ENCODE peak calls at places on chromosomes 5 and 9, in six cellular contexts. One of them, this sample, is unnamed.

GRCh38 chr5:112551437-112552018 is 132.5 kb upstream of the EPB41L4A start:
- DNase-seq in T-cell: no peak
- DNase-seq in activated CD4-positive, alpha-beta T cell treated with anti-CD3 and anti-CD28 coated beads, Interleukin-2, amount 10 ng/mL, durations not matched to agents 7 days and 5 days: peak; percentile 60
- DNase-seq in NCI-H187 treated with DMSO at 0.1 percent for 48 hours: peak; percentile 13
- DNase-seq in Karpas-422: peak; percentile 92
- DNase-seq in neural progenitor cell: peak; percentile 77
- DNase-seq in this sample: no peak

GRCh38 chr5:180138976-180139730 is 67.6 kb upstream of the RNF130 start:
- DNase-seq in T-cell: no peak
- DNase-seq in activated CD4-positive, alpha-beta T cell treated with anti-CD3 and anti-CD28 coated beads, Interleukin-2, amount 10 ng/mL, durations not matched to agents 7 days and 5 days: peak; percentile 1
- DNase-seq in NCI-H187 treated with DMSO at 0.1 percent for 48 hours: no peak
- DNase-seq in Karpas-422: peak; percentile 25
- DNase-seq in neural progenitor cell: no peak
- DNase-seq in this sample: no peak

GRCh38 chr5:139886213-139886612 is 90.6 kb downstream of the PSD2 start:
- DNase-seq in T-cell: no peak
- DNase-seq in activated CD4-positive, alpha-beta T cell treated with anti-CD3 and anti-CD28 coated beads, Interleukin-2, amount 10 ng/mL, durations not matched to agents 7 days and 5 days: no peak
- DNase-seq in NCI-H187 treated with DMSO at 0.1 percent for 48 hours: no peak
- DNase-seq in Karpas-422: no peak
- DNase-seq in neural progenitor cell: no peak
- DNase-seq in this sample: no peak

GRCh38 chr5:35009059-35009458 is 38.7 kb downstream of the AGXT2 start:
- DNase-seq in T-cell: no peak
- DNase-seq in activated CD4-positive, alpha-beta T cell treated with anti-CD3 and anti-CD28 coated beads, Interleukin-2, amount 10 ng/mL, durations not matched to agents 7 days and 5 days: no peak
- DNase-seq in NCI-H187 treated with DMSO at 0.1 percent for 48 hours: no peak
- DNase-seq in Karpas-422: no peak
- DNase-seq in neural progenitor cell: no peak
- DNase-seq in this sample: no peak

GRCh38 chr9:31236344-31236743 is 1148.1 kb upstream of the ACO1 start:
- DNase-seq in T-cell: no peak
- DNase-seq in activated CD4-positive, alpha-beta T cell treated with anti-CD3 and anti-CD28 coated beads, Interleukin-2, amount 10 ng/mL, durations not matched to agents 7 days and 5 days: no peak
- DNase-seq in NCI-H187 treated with DMSO at 0.1 percent for 48 hours: no peak
- DNase-seq in Karpas-422: no peak
- DNase-seq in neural progenitor cell: no peak
- DNase-seq in this sample: no peak

GRCh38 chr5:128035689-128036088 is 47.9 kb upstream of the SLC12A2 start:
- DNase-seq in T-cell: no peak
- DNase-seq in activated CD4-positive, alpha-beta T cell treated with anti-CD3 and anti-CD28 coated beads, Interleukin-2, amount 10 ng/mL, durations not matched to agents 7 days and 5 days: no peak
- DNase-seq in NCI-H187 treated with DMSO at 0.1 percent for 48 hours: no peak
- DNase-seq in Karpas-422: peak; percentile 62
- DNase-seq in neural progenitor cell: no peak
- DNase-seq in this sample: no peak

GRCh38 chr5:8686707-8687106 is 817.8 kb downstream of the MTRR start:
- DNase-seq in T-cell: no peak
- DNase-seq in activated CD4-positive, alpha-beta T cell treated with anti-CD3 and anti-CD28 coated beads, Interleukin-2, amount 10 ng/mL, durations not matched to agents 7 days and 5 days: no peak
- DNase-seq in NCI-H187 treated with DMSO at 0.1 percent for 48 hours: no peak
- DNase-seq in Karpas-422: no peak
- DNase-seq in neural progenitor cell: no peak
- DNase-seq in this sample: no peak

GRCh38 chr5:72066658-72067057 is 40.6 kb upstream of the MAP1B start:
- DNase-seq in T-cell: no peak
- DNase-seq in activated CD4-positive, alpha-beta T cell treated with anti-CD3 and anti-CD28 coated beads, Interleukin-2, amount 10 ng/mL, durations not matched to agents 7 days and 5 days: no peak
- DNase-seq in NCI-H187 treated with DMSO at 0.1 percent for 48 hours: no peak
- DNase-seq in Karpas-422: no peak
- DNase-seq in neural progenitor cell: no peak
- DNase-seq in this sample: no peak

GRCh38 chr9:130030821-130031481 is 12.0 kb downstream of the FNBP1 start:
- DNase-seq in T-cell: no peak
- DNase-seq in activated CD4-positive, alpha-beta T cell treated with anti-CD3 and anti-CD28 coated beads, Interleukin-2, amount 10 ng/mL, durations not matched to agents 7 days and 5 days: no peak
- DNase-seq in NCI-H187 treated with DMSO at 0.1 percent for 48 hours: no peak
- DNase-seq in Karpas-422: no peak
- DNase-seq in neural progenitor cell: no peak
- DNase-seq in this sample: peak; percentile 37

GRCh38 chr9:85108229-85108628 is 438.7 kb downstream of the NTRK2 start:
- DNase-seq in T-cell: no peak
- DNase-seq in activated CD4-positive, alpha-beta T cell treated with anti-CD3 and anti-CD28 coated beads, Interleukin-2, amount 10 ng/mL, durations not matched to agents 7 days and 5 days: no peak
- DNase-seq in NCI-H187 treated with DMSO at 0.1 percent for 48 hours: no peak
- DNase-seq in Karpas-422: peak; percentile 49
- DNase-seq in neural progenitor cell: no peak
- DNase-seq in this sample: no peak

GRCh38 chr9:18668944-18669343 is 195.0 kb downstream of the ADAMTSL1 start:
- DNase-seq in T-cell: no peak
- DNase-seq in activated CD4-positive, alpha-beta T cell treated with anti-CD3 and anti-CD28 coated beads, Interleukin-2, amount 10 ng/mL, durations not matched to agents 7 days and 5 days: no peak
- DNase-seq in NCI-H187 treated with DMSO at 0.1 percent for 48 hours: no peak
- DNase-seq in Karpas-422: no peak
- DNase-seq in neural progenitor cell: no peak
- DNase-seq in this sample: no peak

GRCh38 chr9:97845130-97845529 is 7.9 kb upstream of the FOXE1 start:
- DNase-seq in T-cell: no peak
- DNase-seq in activated CD4-positive, alpha-beta T cell treated with anti-CD3 and anti-CD28 coated beads, Interleukin-2, amount 10 ng/mL, durations not matched to agents 7 days and 5 days: no peak
- DNase-seq in NCI-H187 treated with DMSO at 0.1 percent for 48 hours: no peak
- DNase-seq in Karpas-422: no peak
- DNase-seq in neural progenitor cell: no peak
- DNase-seq in this sample: no peak

GRCh38 chr5:149962040-149962439 is 1.5 kb downstream of the SLC26A2 start:
- DNase-seq in T-cell: no peak
- DNase-seq in activated CD4-positive, alpha-beta T cell treated with anti-CD3 and anti-CD28 coated beads, Interleukin-2, amount 10 ng/mL, durations not matched to agents 7 days and 5 days: no peak
- DNase-seq in NCI-H187 treated with DMSO at 0.1 percent for 48 hours: no peak
- DNase-seq in Karpas-422: peak; percentile 62
- DNase-seq in neural progenitor cell: peak; percentile 27
- DNase-seq in this sample: no peak

GRCh38 chr9:68950689-68951088 is 63.2 kb downstream of the PRKACG start:
- DNase-seq in T-cell: no peak
- DNase-seq in activated CD4-positive, alpha-beta T cell treated with anti-CD3 and anti-CD28 coated beads, Interleukin-2, amount 10 ng/mL, durations not matched to agents 7 days and 5 days: no peak
- DNase-seq in NCI-H187 treated with DMSO at 0.1 percent for 48 hours: no peak
- DNase-seq in Karpas-422: no peak
- DNase-seq in neural progenitor cell: no peak
- DNase-seq in this sample: no peak

GRCh38 chr5:162391848-162392247 is 324.3 kb downstream of the GABRG2 start:
- DNase-seq in T-cell: no peak
- DNase-seq in activated CD4-positive, alpha-beta T cell treated with anti-CD3 and anti-CD28 coated beads, Interleukin-2, amount 10 ng/mL, durations not matched to agents 7 days and 5 days: no peak
- DNase-seq in NCI-H187 treated with DMSO at 0.1 percent for 48 hours: no peak
- DNase-seq in Karpas-422: no peak
- DNase-seq in neural progenitor cell: no peak
- DNase-seq in this sample: no peak

GRCh38 chr9:36865731-36866635 is 168.1 kb downstream of the PAX5 start:
- DNase-seq in T-cell: no peak
- DNase-seq in activated CD4-positive, alpha-beta T cell treated with anti-CD3 and anti-CD28 coated beads, Interleukin-2, amount 10 ng/mL, durations not matched to agents 7 days and 5 days: no peak
- DNase-seq in NCI-H187 treated with DMSO at 0.1 percent for 48 hours: no peak
- DNase-seq in Karpas-422: no peak
- DNase-seq in neural progenitor cell: no peak
- DNase-seq in this sample: no peak

GRCh38 chr9:2622361-2623045 is 916 bp downstream of the VLDLR start:
- DNase-seq in T-cell: no peak
- DNase-seq in activated CD4-positive, alpha-beta T cell treated with anti-CD3 and anti-CD28 coated beads, Interleukin-2, amount 10 ng/mL, durations not matched to agents 7 days and 5 days: peak; percentile 15
- DNase-seq in NCI-H187 treated with DMSO at 0.1 percent for 48 hours: no peak
- DNase-seq in Karpas-422: peak; percentile 53
- DNase-seq in neural progenitor cell: peak; percentile 59
- DNase-seq in this sample: no peak

GRCh38 chr5:1899201-1899600 is 16.5 kb upstream of the IRX4 start:
- DNase-seq in T-cell: no peak
- DNase-seq in activated CD4-positive, alpha-beta T cell treated with anti-CD3 and anti-CD28 coated beads, Interleukin-2, amount 10 ng/mL, durations not matched to agents 7 days and 5 days: no peak
- DNase-seq in NCI-H187 treated with DMSO at 0.1 percent for 48 hours: no peak
- DNase-seq in Karpas-422: no peak
- DNase-seq in neural progenitor cell: no peak
- DNase-seq in this sample: no peak

GRCh38 chr5:115831163-115831768 is 10.1 kb downstream of the ATG12 start:
- DNase-seq in T-cell: no peak
- DNase-seq in activated CD4-positive, alpha-beta T cell treated with anti-CD3 and anti-CD28 coated beads, Interleukin-2, amount 10 ng/mL, durations not matched to agents 7 days and 5 days: peak; percentile 41
- DNase-seq in NCI-H187 treated with DMSO at 0.1 percent for 48 hours: no peak
- DNase-seq in Karpas-422: peak; percentile 81
- DNase-seq in neural progenitor cell: peak; percentile 62
- DNase-seq in this sample: no peak

GRCh38 chr9:28317706-28318210 is 744.5 kb upstream of the C9orf72 start:
- DNase-seq in T-cell: no peak
- DNase-seq in activated CD4-positive, alpha-beta T cell treated with anti-CD3 and anti-CD28 coated beads, Interleukin-2, amount 10 ng/mL, durations not matched to agents 7 days and 5 days: no peak
- DNase-seq in NCI-H187 treated with DMSO at 0.1 percent for 48 hours: no peak
- DNase-seq in Karpas-422: no peak
- DNase-seq in neural progenitor cell: peak; percentile 8
- DNase-seq in this sample: no peak

GRCh38 chr9:72351538-72352453 is 13.2 kb downstream of the ZFAND5 start:
- DNase-seq in T-cell: no peak
- DNase-seq in activated CD4-positive, alpha-beta T cell treated with anti-CD3 and anti-CD28 coated beads, Interleukin-2, amount 10 ng/mL, durations not matched to agents 7 days and 5 days: no peak
- DNase-seq in NCI-H187 treated with DMSO at 0.1 percent for 48 hours: no peak
- DNase-seq in Karpas-422: no peak
- DNase-seq in neural progenitor cell: no peak
- DNase-seq in this sample: no peak

GRCh38 chr5:116632890-116633289 is 58.3 kb upstream of the SEMA6A start:
- DNase-seq in T-cell: no peak
- DNase-seq in activated CD4-positive, alpha-beta T cell treated with anti-CD3 and anti-CD28 coated beads, Interleukin-2, amount 10 ng/mL, durations not matched to agents 7 days and 5 days: no peak
- DNase-seq in NCI-H187 treated with DMSO at 0.1 percent for 48 hours: no peak
- DNase-seq in Karpas-422: no peak
- DNase-seq in neural progenitor cell: no peak
- DNase-seq in this sample: no peak

GRCh38 chr9:81145331-81145963 is 543.9 kb downstream of the TLE1 start:
- DNase-seq in T-cell: no peak
- DNase-seq in activated CD4-positive, alpha-beta T cell treated with anti-CD3 and anti-CD28 coated beads, Interleukin-2, amount 10 ng/mL, durations not matched to agents 7 days and 5 days: no peak
- DNase-seq in NCI-H187 treated with DMSO at 0.1 percent for 48 hours: no peak
- DNase-seq in Karpas-422: no peak
- DNase-seq in neural progenitor cell: no peak
- DNase-seq in this sample: no peak

GRCh38 chr5:63961598-63962161 is 565 bp downstream of the HTR1A start:
- DNase-seq in T-cell: no peak
- DNase-seq in activated CD4-positive, alpha-beta T cell treated with anti-CD3 and anti-CD28 coated beads, Interleukin-2, amount 10 ng/mL, durations not matched to agents 7 days and 5 days: no peak
- DNase-seq in NCI-H187 treated with DMSO at 0.1 percent for 48 hours: no peak
- DNase-seq in Karpas-422: no peak
- DNase-seq in neural progenitor cell: peak; percentile 75
- DNase-seq in this sample: no peak

GRCh38 chr5:157552650-157553049 is 22.9 kb downstream of the ADAM19 start:
- DNase-seq in T-cell: no peak
- DNase-seq in activated CD4-positive, alpha-beta T cell treated with anti-CD3 and anti-CD28 coated beads, Interleukin-2, amount 10 ng/mL, durations not matched to agents 7 days and 5 days: no peak
- DNase-seq in NCI-H187 treated with DMSO at 0.1 percent for 48 hours: no peak
- DNase-seq in Karpas-422: no peak
- DNase-seq in neural progenitor cell: no peak
- DNase-seq in this sample: no peak

GRCh38 chr5:126098330-126099017 is 324.7 kb upstream of the GRAMD2B start:
- DNase-seq in T-cell: no peak
- DNase-seq in activated CD4-positive, alpha-beta T cell treated with anti-CD3 and anti-CD28 coated beads, Interleukin-2, amount 10 ng/mL, durations not matched to agents 7 days and 5 days: no peak
- DNase-seq in NCI-H187 treated with DMSO at 0.1 percent for 48 hours: no peak
- DNase-seq in Karpas-422: no peak
- DNase-seq in neural progenitor cell: no peak
- DNase-seq in this sample: no peak

GRCh38 chr5:74977475-74977874 is 74.9 kb downstream of the GCNT4 start:
- DNase-seq in T-cell: no peak
- DNase-seq in activated CD4-positive, alpha-beta T cell treated with anti-CD3 and anti-CD28 coated beads, Interleukin-2, amount 10 ng/mL, durations not matched to agents 7 days and 5 days: no peak
- DNase-seq in NCI-H187 treated with DMSO at 0.1 percent for 48 hours: no peak
- DNase-seq in Karpas-422: no peak
- DNase-seq in neural progenitor cell: no peak
- DNase-seq in this sample: no peak

GRCh38 chr9:69130456-69131441 is 43.3 kb upstream of the TJP2 start:
- DNase-seq in T-cell: no peak
- DNase-seq in activated CD4-positive, alpha-beta T cell treated with anti-CD3 and anti-CD28 coated beads, Interleukin-2, amount 10 ng/mL, durations not matched to agents 7 days and 5 days: no peak
- DNase-seq in NCI-H187 treated with DMSO at 0.1 percent for 48 hours: no peak
- DNase-seq in Karpas-422: no peak
- DNase-seq in neural progenitor cell: no peak
- DNase-seq in this sample: no peak

GRCh38 chr5:9166202-9167147 is 379.4 kb downstream of the SEMA5A start:
- DNase-seq in T-cell: no peak
- DNase-seq in activated CD4-positive, alpha-beta T cell treated with anti-CD3 and anti-CD28 coated beads, Interleukin-2, amount 10 ng/mL, durations not matched to agents 7 days and 5 days: no peak
- DNase-seq in NCI-H187 treated with DMSO at 0.1 percent for 48 hours: no peak
- DNase-seq in Karpas-422: no peak
- DNase-seq in neural progenitor cell: no peak
- DNase-seq in this sample: no peak

GRCh38 chr5:175281257-175281656 is 162.7 kb downstream of the DRD1 start:
- DNase-seq in T-cell: no peak
- DNase-seq in activated CD4-positive, alpha-beta T cell treated with anti-CD3 and anti-CD28 coated beads, Interleukin-2, amount 10 ng/mL, durations not matched to agents 7 days and 5 days: no peak
- DNase-seq in NCI-H187 treated with DMSO at 0.1 percent for 48 hours: no peak
- DNase-seq in Karpas-422: no peak
- DNase-seq in neural progenitor cell: no peak
- DNase-seq in this sample: no peak

GRCh38 chr5:55853818-55854217 is 2.7 kb downstream of the IL31RA start:
- DNase-seq in T-cell: no peak
- DNase-seq in activated CD4-positive, alpha-beta T cell treated with anti-CD3 and anti-CD28 coated beads, Interleukin-2, amount 10 ng/mL, durations not matched to agents 7 days and 5 days: no peak
- DNase-seq in NCI-H187 treated with DMSO at 0.1 percent for 48 hours: no peak
- DNase-seq in Karpas-422: no peak
- DNase-seq in neural progenitor cell: no peak
- DNase-seq in this sample: no peak

GRCh38 chr9:116027511-116027910 is 126.1 kb upstream of the PAPPA start:
- DNase-seq in T-cell: no peak
- DNase-seq in activated CD4-positive, alpha-beta T cell treated with anti-CD3 and anti-CD28 coated beads, Interleukin-2, amount 10 ng/mL, durations not matched to agents 7 days and 5 days: no peak
- DNase-seq in NCI-H187 treated with DMSO at 0.1 percent for 48 hours: no peak
- DNase-seq in Karpas-422: no peak
- DNase-seq in neural progenitor cell: no peak
- DNase-seq in this sample: no peak

GRCh38 chr9:17799383-17799782 is 220.5 kb downstream of the SH3GL2 start:
- DNase-seq in T-cell: no peak
- DNase-seq in activated CD4-positive, alpha-beta T cell treated with anti-CD3 and anti-CD28 coated beads, Interleukin-2, amount 10 ng/mL, durations not matched to agents 7 days and 5 days: no peak
- DNase-seq in NCI-H187 treated with DMSO at 0.1 percent for 48 hours: no peak
- DNase-seq in Karpas-422: no peak
- DNase-seq in neural progenitor cell: no peak
- DNase-seq in this sample: no peak

GRCh38 chr5:41924872-41925554 is at the start of gene FBXO4:
- DNase-seq in T-cell: peak; percentile 86
- DNase-seq in activated CD4-positive, alpha-beta T cell treated with anti-CD3 and anti-CD28 coated beads, Interleukin-2, amount 10 ng/mL, durations not matched to agents 7 days and 5 days: peak; percentile 89
- DNase-seq in NCI-H187 treated with DMSO at 0.1 percent for 48 hours: no peak
- DNase-seq in Karpas-422: peak; percentile 96
- DNase-seq in neural progenitor cell: peak; percentile 85
- DNase-seq in this sample: peak; percentile 79